ENCODE peak calls at places on chromosomes 13 and 19, in five cellular contexts. One of them, this sample, is unnamed.

GRCh38 chr13:70634893-70635292 is 526.6 kb upstream of the KLHL1 start:
- DNase-seq in NB4: no peak
- DNase-seq in lower leg skin: no peak
- DNase-seq in spleen: no peak
- DNase-seq in IMR-90: no peak
- DNase-seq in this sample: no peak

GRCh38 chr19:35140207-35140897 is 1.7 kb downstream of the FXYD1 start:
- DNase-seq in NB4: no peak
- DNase-seq in lower leg skin: no peak
- DNase-seq in spleen: no peak
- DNase-seq in IMR-90: no peak
- DNase-seq in this sample: no peak

GRCh38 chr13:47117268-47117667 is 220.4 kb upstream of the HTR2A start:
- DNase-seq in NB4: no peak
- DNase-seq in lower leg skin: no peak
- DNase-seq in spleen: no peak
- DNase-seq in IMR-90: peak
- DNase-seq in this sample: no peak

GRCh38 chr13:43981091-43981490 is 101.4 kb downstream of the LACC1 start:
- DNase-seq in NB4: no peak
- DNase-seq in lower leg skin: no peak
- DNase-seq in spleen: no peak
- DNase-seq in IMR-90: no peak
- DNase-seq in this sample: no peak

GRCh38 chr13:112616586-112617381 is 28.8 kb upstream of the TUBGCP3 start:
- DNase-seq in NB4: peak
- DNase-seq in lower leg skin: no peak
- DNase-seq in spleen: peak
- DNase-seq in IMR-90: peak
- DNase-seq in this sample: no peak

GRCh38 chr13:20182231-20182846 is 10.4 kb downstream of the GJB2 start:
- DNase-seq in NB4: peak
- DNase-seq in lower leg skin: no peak
- DNase-seq in spleen: no peak
- DNase-seq in IMR-90: peak
- DNase-seq in this sample: no peak

GRCh38 chr13:59103004-59103768 is 1060.5 kb downstream of the DIAPH3 start:
- DNase-seq in NB4: no peak
- DNase-seq in lower leg skin: no peak
- DNase-seq in spleen: no peak
- DNase-seq in IMR-90: peak
- DNase-seq in this sample: no peak

GRCh38 chr19:19386373-19386869 is 19.1 kb upstream of the GATAD2A start:
- DNase-seq in NB4: peak
- DNase-seq in lower leg skin: no peak
- DNase-seq in spleen: peak
- DNase-seq in IMR-90: no peak
- DNase-seq in this sample: no peak

GRCh38 chr19:40425450-40426287 is at the start of gene SERTAD1:
- DNase-seq in NB4: peak
- DNase-seq in lower leg skin: peak
- DNase-seq in spleen: peak
- DNase-seq in IMR-90: peak
- DNase-seq in this sample: peak

GRCh38 chr13:106533940-106534843 is 1.3 kb downstream of the EFNB2 start:
- DNase-seq in NB4: no peak
- DNase-seq in lower leg skin: no peak
- DNase-seq in spleen: peak
- DNase-seq in IMR-90: peak
- DNase-seq in this sample: peak

GRCh38 chr19:17873661-17874422 is 2.1 kb downstream of the SLC5A5 start:
- DNase-seq in NB4: peak
- DNase-seq in lower leg skin: no peak
- DNase-seq in spleen: peak
- DNase-seq in IMR-90: no peak
- DNase-seq in this sample: no peak

GRCh38 chr13:66895780-66896179 is 334.4 kb downstream of the PCDH9 start:
- DNase-seq in NB4: no peak
- DNase-seq in lower leg skin: no peak
- DNase-seq in spleen: no peak
- DNase-seq in IMR-90: no peak
- DNase-seq in this sample: no peak

GRCh38 chr19:18815673-18816072 is 16.1 kb upstream of the UPF1 start:
- DNase-seq in NB4: no peak
- DNase-seq in lower leg skin: no peak
- DNase-seq in spleen: no peak
- DNase-seq in IMR-90: peak
- DNase-seq in this sample: no peak

GRCh38 chr13:25171517-25172302 is at the start of gene AMER2:
- DNase-seq in NB4: no peak
- DNase-seq in lower leg skin: no peak
- DNase-seq in spleen: no peak
- DNase-seq in IMR-90: no peak
- DNase-seq in this sample: peak

GRCh38 chr13:30332516-30333165 is 25.3 kb upstream of the KATNAL1 start:
- DNase-seq in NB4: no peak
- DNase-seq in lower leg skin: no peak
- DNase-seq in spleen: no peak
- DNase-seq in IMR-90: no peak
- DNase-seq in this sample: no peak

GRCh38 chr19:56725829-56726424 is 54.4 kb upstream of the ZNF835 start:
- DNase-seq in NB4: peak
- DNase-seq in lower leg skin: no peak
- DNase-seq in spleen: no peak
- DNase-seq in IMR-90: no peak
- DNase-seq in this sample: no peak

GRCh38 chr13:86946734-86947133 is 724.4 kb upstream of the SLITRK5 start:
- DNase-seq in NB4: no peak
- DNase-seq in lower leg skin: no peak
- DNase-seq in spleen: no peak
- DNase-seq in IMR-90: no peak
- DNase-seq in this sample: no peak

GRCh38 chr13:37225414-37226047 is 120.1 kb upstream of the CSNK1A1L start:
- DNase-seq in NB4: no peak
- DNase-seq in lower leg skin: no peak
- DNase-seq in spleen: no peak
- DNase-seq in IMR-90: peak
- DNase-seq in this sample: no peak

GRCh38 chr19:35495107-35496064 is 5.1 kb upstream of the KRTDAP start:
- DNase-seq in NB4: peak
- DNase-seq in lower leg skin: no peak
- DNase-seq in spleen: peak
- DNase-seq in IMR-90: peak
- DNase-seq in this sample: peak

GRCh38 chr13:48156466-48156865 is 61.6 kb upstream of the MED4 start:
- DNase-seq in NB4: peak
- DNase-seq in lower leg skin: peak
- DNase-seq in spleen: peak
- DNase-seq in IMR-90: no peak
- DNase-seq in this sample: peak

GRCh38 chr13:66224644-66225043 is 1005.5 kb downstream of the PCDH9 start:
- DNase-seq in NB4: peak
- DNase-seq in lower leg skin: no peak
- DNase-seq in spleen: no peak
- DNase-seq in IMR-90: no peak
- DNase-seq in this sample: no peak

GRCh38 chr13:29718694-29719093 is 123.2 kb upstream of the SLC7A1 start:
- DNase-seq in NB4: no peak
- DNase-seq in lower leg skin: no peak
- DNase-seq in spleen: no peak
- DNase-seq in IMR-90: no peak
- DNase-seq in this sample: no peak

GRCh38 chr19:2270157-2270571 is 11.8 kb downstream of the PEAK3 start:
- DNase-seq in NB4: peak
- DNase-seq in lower leg skin: peak
- DNase-seq in spleen: peak
- DNase-seq in IMR-90: no peak
- DNase-seq in this sample: peak

GRCh38 chr19:2268861-2269243 is 12.6 kb upstream of the JSRP1 start:
- DNase-seq in NB4: no peak
- DNase-seq in lower leg skin: no peak
- DNase-seq in spleen: no peak
- DNase-seq in IMR-90: no peak
- DNase-seq in this sample: no peak

GRCh38 chr19:2266183-2266993 is 10.2 kb upstream of the JSRP1 start:
- DNase-seq in NB4: peak
- DNase-seq in lower leg skin: peak
- DNase-seq in spleen: peak
- DNase-seq in IMR-90: peak
- DNase-seq in this sample: peak

GRCh38 chr19:2269244-2270156 is 12.5 kb downstream of the PEAK3 start:
- DNase-seq in NB4: peak
- DNase-seq in lower leg skin: peak
- DNase-seq in spleen: peak
- DNase-seq in IMR-90: peak
- DNase-seq in this sample: peak

GRCh38 chr19:2268480-2268830 is 12.2 kb upstream of the JSRP1 start:
- DNase-seq in NB4: no peak
- DNase-seq in lower leg skin: no peak
- DNase-seq in spleen: no peak
- DNase-seq in IMR-90: no peak
- DNase-seq in this sample: no peak
- H3K4me3 ChIP-seq in NB4: peak
- H3K4me3 ChIP-seq in lower leg skin: no peak
- H3K4me3 ChIP-seq in spleen: peak
- H3K4me3 ChIP-seq in IMR-90: no peak
- H3K4me3 ChIP-seq in this sample: peak

GRCh38 chr13:55199132-55199531 is 1941.6 kb upstream of the PRR20A start:
- DNase-seq in NB4: peak
- DNase-seq in lower leg skin: no peak
- DNase-seq in spleen: no peak
- DNase-seq in IMR-90: no peak
- DNase-seq in this sample: no peak
- TF ChIP-seq CTCF in NB4: no peak
- TF ChIP-seq CTCF in lower leg skin: no peak
- TF ChIP-seq CTCF in spleen: no peak
- TF ChIP-seq CTCF in IMR-90: no peak
- TF ChIP-seq CTCF in this sample: no peak

GRCh38 chr13:102402292-102402691 is 444 bp upstream of the FGF14 start:
- DNase-seq in NB4: no peak
- DNase-seq in lower leg skin: no peak
- DNase-seq in spleen: no peak
- DNase-seq in IMR-90: peak
- DNase-seq in this sample: no peak

GRCh38 chr13:102401755-102402154 is at the start of gene FGF14:
- DNase-seq in NB4: no peak
- DNase-seq in lower leg skin: no peak
- DNase-seq in spleen: no peak
- DNase-seq in IMR-90: no peak
- DNase-seq in this sample: no peak

GRCh38 chr13:102401305-102401704 is 543 bp downstream of the FGF14 start:
- DNase-seq in NB4: no peak
- DNase-seq in lower leg skin: no peak
- DNase-seq in spleen: no peak
- DNase-seq in IMR-90: no peak
- DNase-seq in this sample: no peak

GRCh38 chr13:102399791-102400618 is 1.8 kb downstream of the FGF14 start:
- DNase-seq in NB4: no peak
- DNase-seq in lower leg skin: no peak
- DNase-seq in spleen: peak
- DNase-seq in IMR-90: no peak
- DNase-seq in this sample: peak

DNA sequence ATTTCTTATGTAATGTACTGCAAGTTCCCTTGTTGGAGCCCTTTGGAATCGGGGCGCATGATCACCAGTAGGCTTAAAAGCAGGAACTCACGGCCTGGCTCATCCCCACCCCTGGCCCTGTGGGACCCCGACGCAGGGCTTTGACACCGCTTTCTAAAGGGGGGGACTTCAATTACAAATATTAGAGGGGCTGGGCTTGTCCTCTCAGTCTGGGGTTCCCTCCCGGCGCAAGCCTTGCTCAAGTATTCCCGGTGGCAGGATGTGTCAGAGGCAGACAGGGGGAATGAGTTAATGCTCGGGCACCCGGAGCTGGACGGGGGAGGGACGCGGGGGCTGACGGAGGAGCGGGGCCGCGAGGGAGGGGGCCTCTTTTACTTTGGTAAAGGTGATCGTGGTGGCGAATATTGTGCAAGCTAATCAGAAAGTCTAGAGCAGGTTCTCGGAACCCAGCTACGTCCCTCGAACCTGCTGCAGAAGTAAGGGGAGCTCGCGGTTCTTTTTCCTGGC is 1.2 kb downstream of the FGF14 start:
- DNase-seq in NB4: no peak
- DNase-seq in lower leg skin: no peak
- DNase-seq in spleen: peak
- DNase-seq in IMR-90: no peak
- DNase-seq in this sample: no peak
- H3K4me3 ChIP-seq in NB4: no peak
- H3K4me3 ChIP-seq in lower leg skin: peak
- H3K4me3 ChIP-seq in spleen: peak
- H3K4me3 ChIP-seq in IMR-90: peak
- H3K4me3 ChIP-seq in this sample: peak

DNA sequence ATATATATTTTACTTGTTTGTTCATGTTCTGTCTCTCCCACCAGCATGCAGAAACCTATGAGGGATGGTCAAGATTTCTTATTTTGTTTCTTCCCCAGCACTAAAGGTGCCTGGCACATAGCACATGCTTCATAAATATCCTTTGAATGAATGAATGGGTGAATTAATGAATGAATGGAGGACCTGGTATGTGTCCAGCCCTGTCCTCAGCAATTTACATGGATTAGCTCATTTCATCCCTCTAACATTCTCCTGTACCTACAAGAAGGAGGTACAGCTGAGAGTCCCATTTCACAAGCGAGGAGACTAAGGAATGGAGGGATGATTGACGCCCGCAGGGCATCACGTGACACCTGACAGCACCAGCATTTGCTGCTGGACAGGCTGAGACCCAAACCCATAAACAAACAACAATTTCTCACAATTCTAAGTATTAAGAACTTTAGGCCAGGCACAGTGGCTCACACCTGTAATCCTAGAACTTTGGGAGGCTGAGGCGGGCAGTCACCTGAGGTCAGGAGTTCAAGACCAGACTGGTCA is 6.8 kb upstream of the BCAT2 start:
- DNase-seq in NB4: no peak
- DNase-seq in lower leg skin: no peak
- DNase-seq in spleen: no peak
- DNase-seq in IMR-90: no peak
- DNase-seq in this sample: no peak
- TF ChIP-seq CTCF in NB4: no peak
- TF ChIP-seq CTCF in lower leg skin: no peak
- TF ChIP-seq CTCF in spleen: no peak
- TF ChIP-seq CTCF in IMR-90: no peak
- TF ChIP-seq CTCF in this sample: no peak

This sample was measured in left lung.